ENCODE peak calls at places on chromosomes 4 and X, in six cellular contexts. C, H, R, P, W and N are unnamed samples.
A peak's percentile ranks its signal among the peaks of the same experiment; 100 is the strongest.

GRCh38 chr4:143183513-143184216 is 1.1 kb upstream of the USP38 start:
- DNase-seq in W (no peak), C (no peak), H (no peak), P (no peak), R (no peak), N (no peak)

GRCh38 chrX:45771560-45772340 is 571.1 kb upstream of the DIPK2B start:
- DNase-seq in R (peak; percentile 73), P (peak; percentile 79), H (peak; percentile 56), W (peak; percentile 63), C (no peak), N (peak; percentile 64)

GRCh38 chr4:1683371-1683902 is 676 bp downstream of the FAM53A start:
- DNase-seq in R (peak; percentile 43), P (no peak), H (peak; percentile 27), C (peak; percentile 45), W (peak; percentile 84), N (peak; percentile 12)

GRCh38 chrX:31497086-31497485 is 425.2 kb upstream of the FTHL17 start:
- DNase-seq in C (no peak), W (peak; percentile 48), H (no peak), R (no peak), P (no peak), N (no peak)

GRCh38 chrX:115372026-115372610 is 82.6 kb downstream of the LUZP4 start:
- DNase-seq in R (peak; percentile 40), H (no peak), P (no peak), W (peak; percentile 73), C (no peak), N (no peak)

GRCh38 chrX:128438082-128438481 is 385.9 kb upstream of the ACTRT1 start:
- DNase-seq in R (no peak), C (no peak), P (no peak), W (no peak), H (no peak), N (no peak)

GRCh38 chrX:39016551-39016950 is 215.3 kb downstream of the MID1IP1 start:
- DNase-seq in R (no peak), C (no peak), H (no peak), P (no peak), W (no peak), N (no peak)

GRCh38 chrX:1453951-1454785 is 1.5 kb upstream of the ASMTL start:
- DNase-seq in C (peak; percentile 86), H (peak; percentile 91), P (peak; percentile 94), W (peak; percentile 85), R (peak; percentile 90), N (peak; percentile 81)

GRCh38 chr4:8039290-8039689 is 99.6 kb upstream of the AFAP1 start:
- DNase-seq in C (no peak), P (no peak), H (peak; percentile 38), W (no peak), R (peak; percentile 57), N (no peak)

GRCh38 chr4:53821179-53821851 is 230.0 kb upstream of the LNX1 start:
- DNase-seq in P (no peak), W (no peak), R (no peak), C (no peak), H (no peak), N (no peak)

GRCh38 chr4:168832746-168833575 is 177.1 kb downstream of the CBR4 start:
- DNase-seq in R (no peak), W (no peak), P (no peak), C (peak; percentile 71), H (peak; percentile 19), N (no peak)

GRCh38 chrX:152399395-152399794 is 51.7 kb downstream of the GABRA3 start:
- DNase-seq in H (no peak), C (no peak), P (no peak), R (no peak), W (no peak), N (peak; percentile 41)

GRCh38 chr4:129246850-129247542 is 151.0 kb downstream of the C4orf33 start:
- DNase-seq in R (no peak), C (no peak), H (peak; percentile 8), P (no peak), W (no peak), N (no peak)

GRCh38 chr4:11857881-11858280 is 429.2 kb upstream of the HS3ST1 start:
- DNase-seq in R (no peak), C (no peak), P (no peak), H (no peak), W (no peak), N (no peak)

GRCh38 chr4:157776930-157777329 is 395.9 kb downstream of the GASK1B start:
- DNase-seq in P (no peak), H (no peak), R (no peak), W (no peak), C (no peak), N (no peak)

GRCh38 chr4:131366724-131367123 is 1782.4 kb upstream of the PCDH10 start:
- DNase-seq in R (no peak), W (no peak), H (no peak), C (no peak), P (no peak), N (no peak)

GRCh38 chr4:172758586-172759340 is 409.8 kb upstream of the GALNT7 start:
- DNase-seq in W (peak; percentile 13), C (no peak), P (no peak), R (no peak), H (no peak), N (no peak)

GRCh38 chr4:109554971-109555370 is 5.1 kb upstream of the MCUB start:
- DNase-seq in P (no peak), C (no peak), W (no peak), R (no peak), H (no peak), N (no peak)
- H3K4me1 ChIP-seq in P (peaks cover 15% of the 10 kb centered on the region), C (no peaks in the 10 kb centered on the region), W (no peaks in the 10 kb centered on the region), R (peaks cover 8% of the 10 kb centered on the region), H (peaks cover 6% of the 10 kb centered on the region), N (peaks cover 4% of the 10 kb centered on the region)

DNA sequence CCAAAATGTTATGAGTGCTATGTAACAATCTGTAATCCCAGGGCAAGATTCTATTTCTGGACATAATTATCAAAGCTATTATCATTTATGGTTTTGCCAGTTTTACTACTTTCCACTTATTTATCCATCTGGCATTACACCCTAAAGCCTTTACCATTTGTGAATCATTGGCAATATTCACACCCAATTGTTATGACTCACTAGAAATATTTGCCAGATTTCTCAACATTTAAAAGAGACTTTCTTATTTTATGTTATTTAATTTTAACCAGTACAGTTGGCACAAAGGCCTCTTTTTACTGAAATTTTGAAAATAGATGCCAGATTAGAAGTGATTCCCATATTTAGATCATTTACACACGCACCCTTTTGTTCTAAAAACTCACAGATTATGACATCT is 242.7 kb upstream of the WDFY3 start:
- DNase-seq in W (peak; percentile 6), H (no peak), P (no peak), R (no peak), C (no peak), N (no peak)
- H3K4me1 ChIP-seq in W (no peaks in the 10 kb centered on the region), H (no peaks in the 10 kb centered on the region), P (no peaks in the 10 kb centered on the region), R (no peaks in the 10 kb centered on the region), C (no peaks in the 10 kb centered on the region), N (no peaks in the 10 kb centered on the region)

GRCh38 chr4:123826896-123827295 is 430.3 kb downstream of the SPRY1 start:
- DNase-seq in P (no peak), C (no peak), H (no peak), W (peak; percentile 68), R (peak; percentile 17), N (no peak)

GRCh38 chr4:123833156-123833555 is 436.6 kb downstream of the SPRY1 start:
- DNase-seq in H (no peak), R (peak; percentile 59), W (no peak), C (no peak), P (no peak), N (no peak)

GRCh38 chr4:123827511-123827910 is 430.9 kb downstream of the SPRY1 start:
- DNase-seq in H (no peak), P (no peak), C (no peak), R (peak; percentile 14), W (no peak), N (no peak)

GRCh38 chr4:123832173-123833026 is 435.8 kb downstream of the SPRY1 start:
- DNase-seq in R (peak; percentile 84), W (peak; percentile 99), P (no peak), H (peak; percentile 10), C (no peak), N (no peak)

DNA sequence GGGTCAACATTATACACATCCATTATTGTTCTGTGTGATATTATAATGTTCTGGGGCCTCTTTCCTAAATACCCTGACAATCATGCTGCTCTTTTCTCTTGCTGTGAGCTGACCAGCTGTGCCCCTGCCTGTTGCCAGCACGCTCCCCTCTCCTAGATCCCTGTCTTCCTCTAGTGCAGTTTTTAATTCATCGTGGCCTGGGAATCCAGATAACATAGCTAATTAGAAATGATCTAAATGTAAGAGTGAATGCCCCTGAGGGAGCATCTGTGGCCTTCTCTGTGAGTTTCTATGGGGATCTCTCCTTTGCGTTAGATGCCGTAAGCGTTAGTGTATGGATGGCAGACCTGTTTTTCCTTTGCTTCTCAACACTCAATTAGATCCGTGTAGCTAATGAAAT is 434.3 kb downstream of the SPRY1 start:
- DNase-seq in R (no peak), H (no peak), W (no peak), P (no peak), C (no peak), N (no peak)
- H3K4me1 ChIP-seq in R (peaks cover 45% of the 10 kb centered on the region), H (peaks cover 4% of the 10 kb centered on the region), W (peaks cover 11% of the 10 kb centered on the region), P (no peaks in the 10 kb centered on the region), C (no peaks in the 10 kb centered on the region), N (no peaks in the 10 kb centered on the region)

GRCh38 chrX:65697173-65697572 is 29.7 kb downstream of the MSN start:
- DNase-seq in H (no peak), W (peak; percentile 33), R (peak; percentile 40), C (no peak), P (peak; percentile 32), N (no peak)
- H3K4me1 ChIP-seq in H (peaks cover 36% of the 10 kb centered on the region), W (peaks cover 6% of the 10 kb centered on the region), R (peaks cover 42% of the 10 kb centered on the region), C (peaks cover 6% of the 10 kb centered on the region), P (peaks cover 74% of the 10 kb centered on the region), N (peaks cover 70% of the 10 kb centered on the region)

GRCh38 chrX:68199062-68199848 is 234.0 kb downstream of the OPHN1 start:
- DNase-seq in R (no peak), H (no peak), P (no peak), C (no peak), W (no peak), N (no peak)

GRCh38 chrX:68204639-68205038 is 228.7 kb downstream of the OPHN1 start:
- DNase-seq in P (no peak), R (no peak), C (no peak), W (no peak), H (no peak), N (peak; percentile 11)

GRCh38 chrX:68209008-68209407 is 224.3 kb downstream of the OPHN1 start:
- DNase-seq in W (no peak), H (no peak), C (no peak), R (no peak), P (no peak), N (no peak)

DNA sequence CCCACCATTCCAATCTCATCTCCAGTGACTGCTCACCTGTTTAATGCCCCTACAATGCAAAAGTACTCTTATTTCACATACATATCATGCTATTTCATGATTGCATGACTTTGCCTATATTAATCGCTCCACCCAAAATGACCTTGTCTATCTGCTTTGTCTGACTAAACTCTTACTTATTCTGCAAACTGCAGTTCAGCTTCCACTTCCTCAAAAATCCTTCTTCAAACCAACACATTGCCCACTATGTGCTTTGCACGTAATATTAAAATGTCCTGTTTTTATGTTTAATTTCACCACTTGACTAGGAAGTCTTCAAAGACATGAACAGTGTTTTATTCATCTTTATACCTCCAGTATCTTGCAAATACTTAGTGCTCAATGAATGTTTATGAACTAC is 229.6 kb downstream of the OPHN1 start:
- DNase-seq in H (no peak), P (no peak), W (no peak), C (no peak), R (no peak), N (no peak)
- H3K4me1 ChIP-seq in H (no peaks in the 10 kb centered on the region), P (no peaks in the 10 kb centered on the region), W (no peaks in the 10 kb centered on the region), C (no peaks in the 10 kb centered on the region), R (no peaks in the 10 kb centered on the region), N (no peaks in the 10 kb centered on the region)

DNA sequence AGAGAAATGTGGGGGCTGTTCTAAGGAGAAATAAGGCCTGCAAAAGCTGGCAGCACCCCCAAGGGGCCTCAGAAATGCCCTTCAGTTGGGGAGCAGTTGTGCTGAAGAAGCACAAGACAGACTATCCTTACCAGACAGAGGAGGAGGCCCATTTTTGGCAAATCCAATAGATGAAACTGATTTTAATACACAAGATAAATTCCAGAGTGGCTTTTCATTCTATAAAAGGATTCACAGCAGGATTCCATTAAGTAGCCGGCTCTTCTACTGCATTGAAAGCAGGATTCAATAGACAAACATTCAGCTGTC is 8.1 kb downstream of the SEPTIN6 start:
- DNase-seq in P (no peak), W (no peak), R (peak; percentile 59), H (no peak), C (no peak), N (no peak)
- H3K4me1 ChIP-seq in P (peaks cover 100% of the 10 kb centered on the region), W (peaks cover 13% of the 10 kb centered on the region), R (peaks cover 27% of the 10 kb centered on the region), H (peaks cover 11% of the 10 kb centered on the region), C (no peaks in the 10 kb centered on the region), N (peaks cover 65% of the 10 kb centered on the region)